ENCODE peak calls at places on chromosomes 11 and 22, in four cellular contexts. N, M, H and A are unnamed samples.

GRCh38 chr22:19916006-19916405 is 25.6 kb upstream of the COMT start:
- DNase-seq in N (no peak), M (no peak), H (no peak), A (no peak)

GRCh38 chr11:96622026-96622634 is 232.3 kb downstream of the JRKL start:
- DNase-seq in N (no peak), M (no peak), H (no peak), A (no peak)

GRCh38 chr11:86916330-86916729 is 38.9 kb downstream of the FZD4 start:
- DNase-seq in N (no peak), M (no peak), H (no peak), A (peak)

GRCh38 chr22:20526628-20527355 is 19.4 kb downstream of the MED15 start:
- DNase-seq in N (no peak), M (no peak), H (no peak), A (peak)

GRCh38 chr11:17744151-17744940 is 9.8 kb downstream of the KCNC1 start:
- DNase-seq in N (no peak), M (no peak), H (no peak), A (no peak)

GRCh38 chr11:128814856-128815705 is 52.0 kb downstream of the KCNJ1 start:
- DNase-seq in N (peak), M (no peak), H (no peak), A (no peak)

GRCh38 chr11:69010361-69010891 is 2.6 kb downstream of the MRGPRF start:
- DNase-seq in N (peak), M (no peak), H (no peak), A (no peak)

GRCh38 chr11:119910056-119910455 is 181.1 kb upstream of the NECTIN1 start:
- DNase-seq in N (no peak), M (no peak), H (no peak), A (no peak)

GRCh38 chr11:69400140-69400539 is 81.3 kb upstream of the LINC01488 start:
- DNase-seq in N (no peak), M (no peak), H (no peak), A (no peak)

GRCh38 chr11:115242982-115243381 is 261.2 kb downstream of the CADM1 start:
- DNase-seq in N (no peak), M (no peak), H (no peak), A (no peak)

GRCh38 chr11:19071255-19071654 is 10.7 kb upstream of the MRGPRX2 start:
- DNase-seq in N (peak), M (no peak), H (peak), A (peak)

GRCh38 chr11:20881328-20882079 is 212.1 kb downstream of the NELL1 start:
- DNase-seq in N (no peak), M (no peak), H (no peak), A (no peak)

GRCh38 chr11:94504689-94505293 is 7.5 kb upstream of the C11orf97 start:
- DNase-seq in N (peak), M (no peak), H (no peak), A (peak)

GRCh38 chr11:23509023-23509422 is 648.7 kb upstream of the CCDC179 start:
- DNase-seq in N (no peak), M (no peak), H (no peak), A (peak)

GRCh38 chr22:39556970-39557811 is 13.4 kb upstream of the CACNA1I start:
- DNase-seq in N (peak), M (no peak), H (no peak), A (no peak)

GRCh38 chr11:65355013-65355775 is 643 bp downstream of the TIGD3 start:
- DNase-seq in N (peak), M (no peak), H (peak), A (no peak)

GRCh38 chr11:86495341-86495740 is 120.7 kb downstream of the CCDC81 start:
- DNase-seq in N (peak), M (no peak), H (no peak), A (no peak)

GRCh38 chr22:20422965-20423635 is 14.5 kb downstream of the SCARF2 start:
- DNase-seq in N (peak), M (peak), H (no peak), A (no peak)

GRCh38 chr22:31926086-31926485 is 18.2 kb upstream of the YWHAH start:
- DNase-seq in N (no peak), M (no peak), H (no peak), A (no peak)

GRCh38 chr11:34204396-34205279 is 99.2 kb downstream of the NAT10 start:
- DNase-seq in N (no peak), M (no peak), H (no peak), A (no peak)

GRCh38 chr11:1554981-1555712 is 16.9 kb downstream of the DUSP8 start:
- DNase-seq in N (no peak), M (no peak), H (no peak), A (no peak)

GRCh38 chr11:48028909-48029685 is 48.7 kb downstream of the PTPRJ start:
- DNase-seq in N (no peak), M (no peak), H (no peak), A (peak)

GRCh38 chr22:46748948-46749681 is 11.1 kb upstream of the CERK start:
- DNase-seq in N (no peak), M (no peak), H (no peak), A (peak)

GRCh38 chr11:104784684-104785460 is 113.4 kb downstream of the CASP12 start:
- DNase-seq in N (no peak), M (no peak), H (no peak), A (no peak)

GRCh38 chr11:65915821-65916251 is 3.0 kb downstream of the C11orf68 start:
- DNase-seq in N (no peak), M (peak), H (no peak), A (peak)

GRCh38 chr11:58286249-58286648 is 18.2 kb upstream of the OR10W1 start:
- DNase-seq in N (peak), M (no peak), H (peak), A (peak)

GRCh38 chr22:19878461-19879247 is 24.0 kb upstream of the GNB1L start:
- DNase-seq in N (peak), M (peak), H (peak), A (no peak)

GRCh38 chr11:58788355-58789023 is 56.0 kb downstream of the GLYATL2 start:
- DNase-seq in N (peak), M (no peak), H (no peak), A (peak)

GRCh38 chr11:65653229-65654225 is 9.2 kb downstream of the RELA start:
- DNase-seq in N (no peak), M (no peak), H (no peak), A (peak)

GRCh38 chr22:46598737-46599424 is 21.3 kb upstream of the GRAMD4 start:
- DNase-seq in N (no peak), M (no peak), H (no peak), A (no peak)

GRCh38 chr22:38870312-38870741 is 1.7 kb downstream of the CBX6 start:
- DNase-seq in N (peak), M (peak), H (peak), A (peak)

GRCh38 chr11:76701701-76702100 is 31.2 kb upstream of the LRRC32 start:
- DNase-seq in N (no peak), M (no peak), H (no peak), A (no peak)

GRCh38 chr11:64192429-64192828 is 6.5 kb downstream of the STIP1 start:
- DNase-seq in N (no peak), M (no peak), H (no peak), A (no peak)

GRCh38 chr11:117316197-117316961 is at the start of gene BACE1:
- DNase-seq in N (peak), M (peak), H (no peak), A (peak)

GRCh38 chr11:39247570-39248137 is 2211.8 kb downstream of the LRRC4C start:
- DNase-seq in N (no peak), M (no peak), H (no peak), A (no peak)

GRCh38 chr11:315051-315481 is 1.2 kb downstream of the IFITM1 start:
- DNase-seq in N (no peak), M (no peak), H (no peak), A (no peak)
- TF ChIP-seq POLR2AphosphoS5 in N (no peak), M (no peak), H (no peak), A (no peak)

GRCh38 chr11:8261921-8262551 is 1.6 kb downstream of the LMO1 start:
- DNase-seq in N (peak), M (peak), H (no peak), A (no peak)

GRCh38 chr11:8261316-8261715 is 2.4 kb downstream of the LMO1 start:
- DNase-seq in N (no peak), M (peak), H (no peak), A (no peak)

GRCh38 chr11:8263109-8263768 is 439 bp downstream of the LMO1 start:
- DNase-seq in N (peak), M (peak), H (no peak), A (no peak)

GRCh38 chr11:8263769-8264410 is at the start of gene LMO1:
- DNase-seq in N (peak), M (peak), H (peak), A (peak)

GRCh38 chr11:8262552-8263108 is 1.0 kb downstream of the LMO1 start:
- DNase-seq in N (no peak), M (peak), H (peak), A (peak)
- TF ChIP-seq POLR2AphosphoS5 in N (no peak), M (no peak), H (no peak), A (no peak)

DNA sequence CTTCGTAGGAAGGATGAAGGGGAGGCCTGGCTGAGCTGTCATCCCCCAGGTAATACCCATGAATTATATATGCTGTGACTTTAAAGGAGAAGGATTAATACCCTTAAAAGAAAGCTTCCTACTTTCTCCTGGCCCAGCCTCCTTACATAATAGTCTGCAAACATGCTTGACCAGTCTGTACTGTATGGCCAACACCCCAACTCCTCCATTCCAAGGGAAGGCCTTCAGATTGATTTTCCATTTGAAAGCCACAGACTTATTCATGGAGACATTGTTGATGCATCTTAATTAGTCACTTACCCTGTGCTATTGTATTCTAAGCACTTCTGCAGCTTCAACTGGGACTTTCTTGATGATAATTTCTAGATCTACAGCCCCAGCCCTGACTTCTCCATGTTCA is 2.0 kb downstream of the PAAF1 start:
- DNase-seq in N (no peak), M (no peak), H (no peak), A (no peak)
- TF ChIP-seq POLR2AphosphoS5 in N (no peak), M (no peak), H (no peak), A (no peak)

GRCh38 chr22:27809226-27809625 is 7.7 kb upstream of the MN1 start:
- DNase-seq in N (no peak), M (no peak), H (no peak), A (peak)

GRCh38 chr22:27809700-27810365 is 8.3 kb upstream of the MN1 start:
- DNase-seq in N (no peak), M (no peak), H (no peak), A (peak)

GRCh38 chr22:27808730-27809129 is 7.2 kb upstream of the MN1 start:
- DNase-seq in N (no peak), M (no peak), H (no peak), A (no peak)

GRCh38 chr22:27811778-27812177 is 10.2 kb upstream of the MN1 start:
- DNase-seq in N (no peak), M (no peak), H (no peak), A (no peak)

GRCh38 chr22:27810566-27810965 is 9.0 kb upstream of the MN1 start:
- DNase-seq in N (no peak), M (no peak), H (no peak), A (no peak)
- TF ChIP-seq POLR2AphosphoS5 in N (no peak), M (no peak), H (no peak), A (no peak)

DNA sequence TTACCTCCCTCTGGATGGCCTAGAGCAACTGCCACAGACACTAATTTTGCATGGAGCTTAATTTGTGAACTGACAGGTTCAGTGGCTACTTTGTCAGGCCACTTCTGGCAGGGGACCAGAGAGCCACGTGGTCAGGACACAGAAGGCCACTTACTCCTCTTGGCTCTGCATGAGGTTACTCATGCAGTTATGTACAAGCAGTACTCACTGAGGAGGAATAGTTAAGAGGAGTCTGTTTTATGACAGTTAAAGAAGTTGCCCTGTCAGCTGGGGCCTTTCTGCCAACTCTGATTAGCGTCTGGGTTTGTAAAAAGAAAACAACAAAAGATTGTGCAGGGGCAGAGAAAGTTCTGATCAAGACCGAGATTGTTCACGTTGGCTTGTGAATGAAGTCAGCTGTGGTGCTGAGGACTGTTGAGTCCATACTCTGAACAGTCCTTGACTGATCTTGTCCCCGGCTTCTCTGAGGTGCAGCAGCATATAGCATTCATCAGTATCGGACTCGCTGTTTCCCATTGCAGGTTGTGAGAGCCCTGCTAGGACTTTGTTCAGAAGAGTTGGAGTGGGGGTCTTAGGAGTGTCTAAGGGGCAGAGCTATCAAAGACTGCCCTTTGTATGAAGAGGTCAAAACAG is 41.4 kb downstream of the PPFIBP2 start:
- DNase-seq in N (no peak), M (no peak), H (no peak), A (no peak)
- TF ChIP-seq POLR2AphosphoS5 in N (no peak), M (no peak), H (no peak), A (no peak)

DNA sequence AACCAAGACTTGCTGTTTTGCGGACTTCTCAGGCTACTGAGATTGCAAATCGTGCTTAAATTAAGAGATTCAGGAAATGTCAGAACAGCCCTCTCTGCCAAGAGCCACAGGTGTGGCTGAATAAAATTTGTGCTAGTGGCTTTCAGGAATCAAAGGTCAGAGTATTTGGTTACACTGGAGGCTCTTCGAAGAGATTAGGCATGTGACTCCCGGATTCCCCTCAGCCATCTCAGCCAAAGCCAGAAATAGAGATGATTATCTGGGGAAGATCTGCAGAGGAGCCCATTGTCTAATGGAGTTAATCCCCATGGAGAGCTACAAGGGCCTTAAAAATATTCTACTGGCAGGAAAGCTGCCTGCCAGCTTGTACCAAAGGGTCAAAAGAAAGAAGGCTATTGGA is 1259.5 kb downstream of the TBC1D22A start:
- DNase-seq in N (no peak), M (no peak), H (no peak), A (no peak)
- TF ChIP-seq POLR2AphosphoS5 in N (no peak), M (no peak), H (no peak), A (no peak)

GRCh38 chr22:41836551-41836950 is 3.6 kb downstream of the SREBF2 start:
- DNase-seq in N (no peak), M (no peak), H (no peak), A (no peak)
- TF ChIP-seq POLR2AphosphoS5 in N (no peak), M (no peak), H (no peak), A (no peak)

DNA sequence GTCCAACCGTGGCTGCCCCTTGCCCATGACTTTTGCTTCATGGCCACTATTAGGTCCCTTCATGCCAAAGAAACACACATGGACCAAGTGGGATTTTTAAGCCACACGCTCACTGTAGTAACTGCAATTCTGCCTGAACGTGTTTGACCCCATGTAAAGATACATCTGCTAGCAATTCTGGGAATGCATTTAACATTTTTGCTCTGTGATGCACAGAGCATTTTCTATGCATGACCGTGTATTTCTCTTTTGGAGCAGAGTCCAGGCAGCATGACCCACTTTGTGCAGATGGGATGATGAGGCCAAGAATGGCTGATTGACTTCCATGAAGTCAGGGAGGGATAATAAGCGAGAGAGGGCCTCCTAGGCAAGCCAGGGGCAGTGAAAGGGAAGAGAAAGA is 108.5 kb downstream of the TP53I11 start:
- DNase-seq in N (no peak), M (no peak), H (no peak), A (no peak)
- TF ChIP-seq POLR2AphosphoS5 in N (peak), M (no peak), H (no peak), A (no peak)